ENCODE peak calls at places on chromosomes 7 and 10, in five cellular contexts. One of them, this sample, is unnamed.
A peak's percentile ranks its signal among the peaks of the same experiment; 100 is the strongest.

GRCh38 chr7:6528401-6529130 is 22.7 kb downstream of the GRID2IP start:
- DNase-seq in neural crest cell: no peak
- DNase-seq in HFF-Myc: no peak
- DNase-seq in activated B cell treated with CpG ODN at 0.5 μM for 24 hours: no peak
- DNase-seq in AG10803: no peak
- DNase-seq in this sample: no peak

GRCh38 chr10:121975295-121976086 is 474 bp upstream of the NSMCE4A start:
- DNase-seq in neural crest cell: no peak
- DNase-seq in HFF-Myc: no peak
- DNase-seq in activated B cell treated with CpG ODN at 0.5 μM for 24 hours: no peak
- DNase-seq in AG10803: no peak
- DNase-seq in this sample: no peak

GRCh38 chr7:122802211-122802833 is 83.9 kb downstream of the CADPS2 start:
- DNase-seq in neural crest cell: no peak
- DNase-seq in HFF-Myc: no peak
- DNase-seq in activated B cell treated with CpG ODN at 0.5 μM for 24 hours: no peak
- DNase-seq in AG10803: no peak
- DNase-seq in this sample: no peak

GRCh38 chr10:102269017-102269416 is 23.7 kb downstream of the GBF1 start:
- DNase-seq in neural crest cell: no peak
- DNase-seq in HFF-Myc: no peak
- DNase-seq in activated B cell treated with CpG ODN at 0.5 μM for 24 hours: no peak
- DNase-seq in AG10803: peak; percentile 74
- DNase-seq in this sample: no peak

GRCh38 chr7:124784879-124785818 is 19.6 kb upstream of the GPR37 start:
- DNase-seq in neural crest cell: peak; percentile 55
- DNase-seq in HFF-Myc: peak; percentile 32
- DNase-seq in activated B cell treated with CpG ODN at 0.5 μM for 24 hours: no peak
- DNase-seq in AG10803: peak; percentile 65
- DNase-seq in this sample: no peak

GRCh38 chr10:99695761-99696160 is 36.2 kb downstream of the COX15 start:
- DNase-seq in neural crest cell: no peak
- DNase-seq in HFF-Myc: no peak
- DNase-seq in activated B cell treated with CpG ODN at 0.5 μM for 24 hours: no peak
- DNase-seq in AG10803: peak; percentile 66
- DNase-seq in this sample: no peak

GRCh38 chr10:128865398-128865797 is 601.6 kb upstream of the MGMT start:
- DNase-seq in neural crest cell: no peak
- DNase-seq in HFF-Myc: no peak
- DNase-seq in activated B cell treated with CpG ODN at 0.5 μM for 24 hours: no peak
- DNase-seq in AG10803: no peak
- DNase-seq in this sample: no peak

GRCh38 chr7:81883801-81884393 is 114.0 kb upstream of the HGF start:
- DNase-seq in neural crest cell: no peak
- DNase-seq in HFF-Myc: no peak
- DNase-seq in activated B cell treated with CpG ODN at 0.5 μM for 24 hours: no peak
- DNase-seq in AG10803: no peak
- DNase-seq in this sample: no peak

GRCh38 chr10:91410638-91411367 is 659 bp downstream of the HECTD2 start:
- DNase-seq in neural crest cell: no peak
- DNase-seq in HFF-Myc: no peak
- DNase-seq in activated B cell treated with CpG ODN at 0.5 μM for 24 hours: no peak
- DNase-seq in AG10803: peak; percentile 18
- DNase-seq in this sample: no peak

GRCh38 chr10:129057856-129058663 is 409.0 kb upstream of the MGMT start:
- DNase-seq in neural crest cell: no peak
- DNase-seq in HFF-Myc: no peak
- DNase-seq in activated B cell treated with CpG ODN at 0.5 μM for 24 hours: no peak
- DNase-seq in AG10803: no peak
- DNase-seq in this sample: no peak

GRCh38 chr10:25532213-25532612 is 357.4 kb downstream of the GPR158 start:
- DNase-seq in neural crest cell: no peak
- DNase-seq in HFF-Myc: no peak
- DNase-seq in activated B cell treated with CpG ODN at 0.5 μM for 24 hours: no peak
- DNase-seq in AG10803: no peak
- DNase-seq in this sample: no peak

GRCh38 chr7:91046322-91047088 is 217.7 kb upstream of the FZD1 start:
- DNase-seq in neural crest cell: no peak
- DNase-seq in HFF-Myc: no peak
- DNase-seq in activated B cell treated with CpG ODN at 0.5 μM for 24 hours: no peak
- DNase-seq in AG10803: peak; percentile 44
- DNase-seq in this sample: no peak

GRCh38 chr7:130741336-130741995 is 7.5 kb upstream of the KLF14 start:
- DNase-seq in neural crest cell: no peak
- DNase-seq in HFF-Myc: no peak
- DNase-seq in activated B cell treated with CpG ODN at 0.5 μM for 24 hours: no peak
- DNase-seq in AG10803: no peak
- DNase-seq in this sample: no peak

GRCh38 chr10:59857049-59857448 is 49.3 kb downstream of the CCDC6 start:
- DNase-seq in neural crest cell: no peak
- DNase-seq in HFF-Myc: no peak
- DNase-seq in activated B cell treated with CpG ODN at 0.5 μM for 24 hours: no peak
- DNase-seq in AG10803: peak; percentile 23
- DNase-seq in this sample: no peak

GRCh38 chr7:126856691-126857291 is 395.9 kb downstream of the GRM8 start:
- DNase-seq in neural crest cell: no peak
- DNase-seq in HFF-Myc: no peak
- DNase-seq in activated B cell treated with CpG ODN at 0.5 μM for 24 hours: no peak
- DNase-seq in AG10803: no peak
- DNase-seq in this sample: no peak

GRCh38 chr7:135853499-135853898 is 104.9 kb upstream of the FAM180A start:
- DNase-seq in neural crest cell: no peak
- DNase-seq in HFF-Myc: peak; percentile 19
- DNase-seq in activated B cell treated with CpG ODN at 0.5 μM for 24 hours: no peak
- DNase-seq in AG10803: peak; percentile 40
- DNase-seq in this sample: no peak

GRCh38 chr10:103679096-103679790 is 176.1 kb downstream of the SH3PXD2A start:
- DNase-seq in neural crest cell: no peak
- DNase-seq in HFF-Myc: no peak
- DNase-seq in activated B cell treated with CpG ODN at 0.5 μM for 24 hours: no peak
- DNase-seq in AG10803: peak; percentile 24
- DNase-seq in this sample: no peak

GRCh38 chr10:47094636-47095035 is 183.4 kb downstream of the PTPN20 start:
- DNase-seq in neural crest cell: no peak
- DNase-seq in HFF-Myc: no peak
- DNase-seq in activated B cell treated with CpG ODN at 0.5 μM for 24 hours: no peak
- DNase-seq in AG10803: no peak
- DNase-seq in this sample: no peak

GRCh38 chr10:117740696-117741222 is 198.2 kb downstream of the EMX2 start:
- DNase-seq in neural crest cell: no peak
- DNase-seq in HFF-Myc: no peak
- DNase-seq in activated B cell treated with CpG ODN at 0.5 μM for 24 hours: no peak
- DNase-seq in AG10803: no peak
- DNase-seq in this sample: no peak

GRCh38 chr10:79020605-79021004 is 48.2 kb upstream of the ZMIZ1 start:
- DNase-seq in neural crest cell: no peak
- DNase-seq in HFF-Myc: no peak
- DNase-seq in activated B cell treated with CpG ODN at 0.5 μM for 24 hours: no peak
- DNase-seq in AG10803: no peak
- DNase-seq in this sample: no peak

GRCh38 chr10:62422068-62422590 is 48.0 kb downstream of the ZNF365 start:
- DNase-seq in neural crest cell: no peak
- DNase-seq in HFF-Myc: peak; percentile 81
- DNase-seq in activated B cell treated with CpG ODN at 0.5 μM for 24 hours: no peak
- DNase-seq in AG10803: peak; percentile 80
- DNase-seq in this sample: no peak

GRCh38 chr7:155570171-155570958 is 24.0 kb upstream of the CNPY1 start:
- DNase-seq in neural crest cell: no peak
- DNase-seq in HFF-Myc: no peak
- DNase-seq in activated B cell treated with CpG ODN at 0.5 μM for 24 hours: no peak
- DNase-seq in AG10803: no peak
- DNase-seq in this sample: no peak

GRCh38 chr7:45184326-45185027 is 26.9 kb downstream of the RAMP3 start:
- DNase-seq in neural crest cell: no peak
- DNase-seq in HFF-Myc: no peak
- DNase-seq in activated B cell treated with CpG ODN at 0.5 μM for 24 hours: no peak
- DNase-seq in AG10803: no peak
- DNase-seq in this sample: no peak

GRCh38 chr7:77461246-77461645 is 45.1 kb upstream of the GSAP start:
- DNase-seq in neural crest cell: no peak
- DNase-seq in HFF-Myc: no peak
- DNase-seq in activated B cell treated with CpG ODN at 0.5 μM for 24 hours: no peak
- DNase-seq in AG10803: no peak
- DNase-seq in this sample: no peak

GRCh38 chr10:103232772-103233488 is 12.8 kb upstream of the RPEL1 start:
- DNase-seq in neural crest cell: no peak
- DNase-seq in HFF-Myc: no peak
- DNase-seq in activated B cell treated with CpG ODN at 0.5 μM for 24 hours: no peak
- DNase-seq in AG10803: peak; percentile 65
- DNase-seq in this sample: no peak

GRCh38 chr7:148684289-148684688 is 14.4 kb upstream of the CUL1 start:
- DNase-seq in neural crest cell: no peak
- DNase-seq in HFF-Myc: no peak
- DNase-seq in activated B cell treated with CpG ODN at 0.5 μM for 24 hours: no peak
- DNase-seq in AG10803: no peak
- DNase-seq in this sample: no peak

GRCh38 chr10:50624866-50625491 is 1.2 kb upstream of the SGMS1 start:
- DNase-seq in neural crest cell: peak; percentile 56
- DNase-seq in HFF-Myc: no peak
- DNase-seq in activated B cell treated with CpG ODN at 0.5 μM for 24 hours: no peak
- DNase-seq in AG10803: peak; percentile 68
- DNase-seq in this sample: peak; percentile 62

GRCh38 chr7:81736088-81736487 is 33.8 kb downstream of the HGF start:
- DNase-seq in neural crest cell: no peak
- DNase-seq in HFF-Myc: no peak
- DNase-seq in activated B cell treated with CpG ODN at 0.5 μM for 24 hours: no peak
- DNase-seq in AG10803: no peak
- DNase-seq in this sample: no peak

GRCh38 chr10:18650618-18651017 is 769 bp downstream of the NSUN6 start:
- DNase-seq in neural crest cell: no peak
- DNase-seq in HFF-Myc: no peak
- DNase-seq in activated B cell treated with CpG ODN at 0.5 μM for 24 hours: no peak
- DNase-seq in AG10803: no peak
- DNase-seq in this sample: no peak

GRCh38 chr10:18651324-18652007 is at the start of gene NSUN6:
- DNase-seq in neural crest cell: peak; percentile 80
- DNase-seq in HFF-Myc: peak; percentile 60
- DNase-seq in activated B cell treated with CpG ODN at 0.5 μM for 24 hours: peak; percentile 87
- DNase-seq in AG10803: peak; percentile 82
- DNase-seq in this sample: peak; percentile 80

GRCh38 chr10:18647151-18647550 is 4.2 kb downstream of the NSUN6 start:
- DNase-seq in neural crest cell: no peak
- DNase-seq in HFF-Myc: no peak
- DNase-seq in activated B cell treated with CpG ODN at 0.5 μM for 24 hours: no peak
- DNase-seq in AG10803: no peak
- DNase-seq in this sample: no peak

GRCh38 chr10:18647945-18648344 is 3.4 kb downstream of the NSUN6 start:
- DNase-seq in neural crest cell: no peak
- DNase-seq in HFF-Myc: no peak
- DNase-seq in activated B cell treated with CpG ODN at 0.5 μM for 24 hours: no peak
- DNase-seq in AG10803: no peak
- DNase-seq in this sample: no peak

GRCh38 chr10:18649364-18649959 is 1.9 kb downstream of the NSUN6 start:
- DNase-seq in neural crest cell: no peak
- DNase-seq in HFF-Myc: no peak
- DNase-seq in activated B cell treated with CpG ODN at 0.5 μM for 24 hours: no peak
- DNase-seq in AG10803: no peak
- DNase-seq in this sample: no peak
- TF ChIP-seq CTCF in neural crest cell: no peak
- TF ChIP-seq CTCF in HFF-Myc: no peak
- TF ChIP-seq CTCF in activated B cell treated with CpG ODN at 0.5 μM for 24 hours: no peak
- TF ChIP-seq CTCF in AG10803: no peak
- TF ChIP-seq CTCF in this sample: no peak

DNA sequence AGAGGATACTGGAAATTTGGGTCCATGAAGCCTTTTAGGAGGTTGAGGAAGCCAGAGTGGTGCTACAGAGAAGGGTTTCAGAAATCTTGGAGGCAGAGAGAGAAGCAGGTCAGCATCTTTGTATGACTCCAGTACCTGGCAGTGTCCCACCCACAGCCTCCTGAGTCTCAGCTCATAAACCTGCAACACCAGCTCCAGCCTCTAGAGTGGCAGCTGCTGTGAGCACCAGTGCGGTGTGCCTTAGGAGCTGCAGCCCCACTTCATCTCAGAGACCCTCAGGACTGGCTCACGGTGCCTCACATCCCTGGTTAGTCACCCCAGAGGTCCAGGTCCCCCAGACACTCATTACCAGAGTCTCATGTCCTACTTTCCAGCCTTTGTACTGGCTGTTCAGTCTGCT is 84.8 kb upstream of the PRKAR2B start:
- DNase-seq in neural crest cell: no peak
- DNase-seq in HFF-Myc: no peak
- DNase-seq in activated B cell treated with CpG ODN at 0.5 μM for 24 hours: no peak
- DNase-seq in AG10803: no peak
- DNase-seq in this sample: peak; percentile 15
- TF ChIP-seq CTCF in neural crest cell: peak; percentile 41
- TF ChIP-seq CTCF in HFF-Myc: no peak
- TF ChIP-seq CTCF in activated B cell treated with CpG ODN at 0.5 μM for 24 hours: no peak
- TF ChIP-seq CTCF in AG10803: peak; percentile 18
- TF ChIP-seq CTCF in this sample: peak; percentile 50

DNA sequence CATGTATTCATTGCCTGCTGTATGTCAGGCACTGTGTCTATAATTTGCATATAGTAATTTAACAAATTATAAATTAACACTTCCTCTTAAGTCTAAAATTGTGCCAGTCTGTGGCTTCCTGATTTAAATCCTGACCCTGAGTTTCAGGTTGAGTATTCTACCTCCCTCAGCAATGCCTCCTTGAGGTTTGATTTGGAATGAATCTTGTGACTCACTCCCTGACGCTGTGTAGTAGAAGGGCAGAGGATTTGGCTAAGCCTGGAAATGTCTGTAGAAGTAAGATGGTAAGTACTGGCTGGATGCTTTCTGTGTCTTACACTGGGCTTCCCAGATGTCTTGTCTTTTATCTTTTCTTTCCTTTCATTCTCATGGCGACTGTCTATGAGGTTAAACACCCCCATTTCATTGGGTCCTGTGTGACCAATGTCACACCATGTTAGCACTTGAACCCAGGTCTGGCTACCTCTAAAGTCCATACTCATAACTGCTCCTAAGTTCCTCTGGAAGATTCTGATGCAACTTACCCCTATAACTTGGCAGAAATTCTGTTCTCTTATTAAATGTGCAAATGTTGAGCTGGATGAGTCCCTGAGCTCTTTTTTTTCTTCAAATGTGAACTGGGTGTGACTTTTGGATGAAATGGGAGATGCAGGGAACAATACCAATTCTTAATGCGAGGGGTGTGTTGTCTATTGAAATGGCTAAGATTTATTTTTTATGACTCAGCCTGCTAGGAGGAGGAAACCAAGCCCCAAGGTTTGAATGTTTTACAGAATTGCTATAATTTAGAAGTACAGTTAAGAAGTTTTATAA is 48.5 kb downstream of the PLCE1 start:
- DNase-seq in neural crest cell: no peak
- DNase-seq in HFF-Myc: peak; percentile 25
- DNase-seq in activated B cell treated with CpG ODN at 0.5 μM for 24 hours: no peak
- DNase-seq in AG10803: peak; percentile 85
- DNase-seq in this sample: no peak
- TF ChIP-seq CTCF in neural crest cell: no peak
- TF ChIP-seq CTCF in HFF-Myc: no peak
- TF ChIP-seq CTCF in activated B cell treated with CpG ODN at 0.5 μM for 24 hours: no peak
- TF ChIP-seq CTCF in AG10803: peak; percentile 56
- TF ChIP-seq CTCF in this sample: no peak

DNA sequence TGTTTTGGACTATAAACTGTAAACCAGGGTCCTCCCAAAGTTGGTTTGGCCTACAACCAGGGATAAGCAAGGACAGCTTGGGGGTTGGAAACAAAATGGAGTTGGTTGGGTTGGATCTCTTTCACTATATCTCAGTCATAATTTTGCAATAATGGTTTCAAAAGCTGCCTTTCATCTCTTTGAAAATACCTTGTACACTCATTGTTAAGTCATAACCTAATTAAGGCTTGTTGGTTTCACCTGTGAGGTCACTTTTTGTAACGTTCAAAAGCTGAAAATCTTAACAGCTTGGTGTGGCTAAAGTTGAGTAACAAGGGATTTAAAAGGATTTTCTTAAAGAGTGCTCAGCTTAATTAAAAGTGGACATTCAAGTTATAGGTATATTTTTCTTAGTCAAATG is 476.1 kb downstream of the IPMK start:
- DNase-seq in neural crest cell: no peak
- DNase-seq in HFF-Myc: no peak
- DNase-seq in activated B cell treated with CpG ODN at 0.5 μM for 24 hours: no peak
- DNase-seq in AG10803: no peak
- DNase-seq in this sample: no peak
- TF ChIP-seq CTCF in neural crest cell: no peak
- TF ChIP-seq CTCF in HFF-Myc: no peak
- TF ChIP-seq CTCF in activated B cell treated with CpG ODN at 0.5 μM for 24 hours: no peak
- TF ChIP-seq CTCF in AG10803: no peak
- TF ChIP-seq CTCF in this sample: no peak